ENCODE peak calls at places on chromosomes 5 and 9, in ten cellular contexts. One of them, this sample, is unnamed.

GRCh38 chr5:116766470-116766947 is 191.9 kb upstream of the SEMA6A start:
- DNase-seq in stomach: no peak
- DNase-seq in pancreas: no peak
- DNase-seq in PC-3: peak; percentile 32
- DNase-seq in CD4-positive, alpha-beta T cell: no peak
- DNase-seq in GM23248: peak; percentile 26
- DNase-seq in neural progenitor cell: no peak
- DNase-seq in right lobe of liver: no peak
- DNase-seq in CD8-positive, alpha-beta T cell: no peak
- DNase-seq in vagina: no peak
- DNase-seq in this sample: no peak

GRCh38 chr5:77266291-77266690 is 55.8 kb downstream of the PDE8B start:
- DNase-seq in stomach: no peak
- DNase-seq in pancreas: no peak
- DNase-seq in PC-3: peak; percentile 18
- DNase-seq in CD4-positive, alpha-beta T cell: no peak
- DNase-seq in GM23248: peak; percentile 61
- DNase-seq in neural progenitor cell: no peak
- DNase-seq in right lobe of liver: no peak
- DNase-seq in CD8-positive, alpha-beta T cell: no peak
- DNase-seq in vagina: no peak
- DNase-seq in this sample: no peak

GRCh38 chr5:95178046-95178651 is 106.7 kb downstream of the MCTP1 start:
- DNase-seq in stomach: no peak
- DNase-seq in pancreas: no peak
- DNase-seq in PC-3: peak; percentile 4
- DNase-seq in CD4-positive, alpha-beta T cell: no peak
- DNase-seq in GM23248: peak; percentile 3
- DNase-seq in neural progenitor cell: peak; percentile 94
- DNase-seq in right lobe of liver: no peak
- DNase-seq in CD8-positive, alpha-beta T cell: no peak
- DNase-seq in vagina: no peak
- DNase-seq in this sample: no peak

GRCh38 chr5:126124706-126125345 is 298.4 kb upstream of the GRAMD2B start:
- DNase-seq in stomach: no peak
- DNase-seq in pancreas: no peak
- DNase-seq in PC-3: peak; percentile 72
- DNase-seq in CD4-positive, alpha-beta T cell: no peak
- DNase-seq in GM23248: peak; percentile 83
- DNase-seq in neural progenitor cell: no peak
- DNase-seq in right lobe of liver: no peak
- DNase-seq in CD8-positive, alpha-beta T cell: no peak
- DNase-seq in vagina: no peak
- DNase-seq in this sample: no peak

GRCh38 chr5:68953151-68953884 is 140.5 kb upstream of the SLC30A5 start:
- DNase-seq in stomach: no peak
- DNase-seq in pancreas: no peak
- DNase-seq in PC-3: no peak
- DNase-seq in CD4-positive, alpha-beta T cell: no peak
- DNase-seq in GM23248: no peak
- DNase-seq in neural progenitor cell: no peak
- DNase-seq in right lobe of liver: no peak
- DNase-seq in CD8-positive, alpha-beta T cell: no peak
- DNase-seq in vagina: no peak
- DNase-seq in this sample: no peak

GRCh38 chr5:141705503-141705902 is 23.5 kb upstream of the ARAP3 start:
- DNase-seq in stomach: no peak
- DNase-seq in pancreas: no peak
- DNase-seq in PC-3: no peak
- DNase-seq in CD4-positive, alpha-beta T cell: no peak
- DNase-seq in GM23248: no peak
- DNase-seq in neural progenitor cell: no peak
- DNase-seq in right lobe of liver: no peak
- DNase-seq in CD8-positive, alpha-beta T cell: no peak
- DNase-seq in vagina: no peak
- DNase-seq in this sample: no peak

GRCh38 chr5:164000819-164001218 is 495.4 kb downstream of the MAT2B start:
- DNase-seq in stomach: no peak
- DNase-seq in pancreas: no peak
- DNase-seq in PC-3: no peak
- DNase-seq in CD4-positive, alpha-beta T cell: no peak
- DNase-seq in GM23248: no peak
- DNase-seq in neural progenitor cell: no peak
- DNase-seq in right lobe of liver: no peak
- DNase-seq in CD8-positive, alpha-beta T cell: no peak
- DNase-seq in vagina: no peak
- DNase-seq in this sample: no peak

GRCh38 chr9:114824130-114824529 is 18.3 kb upstream of the TNFSF15 start:
- DNase-seq in stomach: no peak
- DNase-seq in pancreas: no peak
- DNase-seq in PC-3: no peak
- DNase-seq in CD4-positive, alpha-beta T cell: no peak
- DNase-seq in GM23248: peak; percentile 65
- DNase-seq in neural progenitor cell: no peak
- DNase-seq in right lobe of liver: no peak
- DNase-seq in CD8-positive, alpha-beta T cell: no peak
- DNase-seq in vagina: no peak
- DNase-seq in this sample: no peak

GRCh38 chr9:122350577-122351355 is 20.1 kb upstream of the PTGS1 start:
- DNase-seq in stomach: peak; percentile 84
- DNase-seq in pancreas: peak; percentile 82
- DNase-seq in PC-3: peak; percentile 75
- DNase-seq in CD4-positive, alpha-beta T cell: peak; percentile 70
- DNase-seq in GM23248: peak; percentile 81
- DNase-seq in neural progenitor cell: peak; percentile 85
- DNase-seq in right lobe of liver: peak; percentile 82
- DNase-seq in CD8-positive, alpha-beta T cell: peak; percentile 58
- DNase-seq in vagina: no peak
- DNase-seq in this sample: peak; percentile 85

GRCh38 chr5:139847790-139848507 is 52.3 kb downstream of the PSD2 start:
- DNase-seq in stomach: peak; percentile 67
- DNase-seq in pancreas: peak; percentile 67
- DNase-seq in PC-3: no peak
- DNase-seq in CD4-positive, alpha-beta T cell: peak; percentile 82
- DNase-seq in GM23248: peak; percentile 68
- DNase-seq in neural progenitor cell: peak; percentile 89
- DNase-seq in right lobe of liver: no peak
- DNase-seq in CD8-positive, alpha-beta T cell: peak; percentile 66
- DNase-seq in vagina: no peak
- DNase-seq in this sample: peak; percentile 63

GRCh38 chr5:72623936-72624335 is 116.7 kb upstream of the ZNF366 start:
- DNase-seq in stomach: no peak
- DNase-seq in pancreas: no peak
- DNase-seq in PC-3: no peak
- DNase-seq in CD4-positive, alpha-beta T cell: no peak
- DNase-seq in GM23248: peak; percentile 12
- DNase-seq in neural progenitor cell: no peak
- DNase-seq in right lobe of liver: no peak
- DNase-seq in CD8-positive, alpha-beta T cell: no peak
- DNase-seq in vagina: no peak
- DNase-seq in this sample: no peak

GRCh38 chr9:134382733-134383132 is 56.5 kb downstream of the RXRA start:
- DNase-seq in stomach: no peak
- DNase-seq in pancreas: no peak
- DNase-seq in PC-3: no peak
- DNase-seq in CD4-positive, alpha-beta T cell: no peak
- DNase-seq in GM23248: no peak
- DNase-seq in neural progenitor cell: no peak
- DNase-seq in right lobe of liver: peak; percentile 88
- DNase-seq in CD8-positive, alpha-beta T cell: no peak
- DNase-seq in vagina: no peak
- DNase-seq in this sample: peak; percentile 84

GRCh38 chr5:22901885-22902284 is 48.7 kb upstream of the CDH12 start:
- DNase-seq in stomach: no peak
- DNase-seq in pancreas: no peak
- DNase-seq in PC-3: no peak
- DNase-seq in CD4-positive, alpha-beta T cell: no peak
- DNase-seq in GM23248: no peak
- DNase-seq in neural progenitor cell: no peak
- DNase-seq in right lobe of liver: no peak
- DNase-seq in CD8-positive, alpha-beta T cell: no peak
- DNase-seq in vagina: no peak
- DNase-seq in this sample: no peak

GRCh38 chr9:40914772-40915659 is 213.5 kb downstream of the FOXD4L6 start:
- DNase-seq in stomach: no peak
- DNase-seq in pancreas: no peak
- DNase-seq in PC-3: no peak
- DNase-seq in CD4-positive, alpha-beta T cell: no peak
- DNase-seq in GM23248: no peak
- DNase-seq in neural progenitor cell: no peak
- DNase-seq in right lobe of liver: no peak
- DNase-seq in CD8-positive, alpha-beta T cell: no peak
- DNase-seq in vagina: peak; percentile 94
- DNase-seq in this sample: no peak

GRCh38 chr9:40913928-40914673 is 214.4 kb downstream of the FOXD4L6 start:
- DNase-seq in stomach: no peak
- DNase-seq in pancreas: no peak
- DNase-seq in PC-3: no peak
- DNase-seq in CD4-positive, alpha-beta T cell: no peak
- DNase-seq in GM23248: no peak
- DNase-seq in neural progenitor cell: no peak
- DNase-seq in right lobe of liver: no peak
- DNase-seq in CD8-positive, alpha-beta T cell: no peak
- DNase-seq in vagina: peak; percentile 96
- DNase-seq in this sample: no peak

GRCh38 chr9:40911647-40912046 is 216.8 kb downstream of the FOXD4L6 start:
- DNase-seq in stomach: no peak
- DNase-seq in pancreas: no peak
- DNase-seq in PC-3: no peak
- DNase-seq in CD4-positive, alpha-beta T cell: no peak
- DNase-seq in GM23248: no peak
- DNase-seq in neural progenitor cell: no peak
- DNase-seq in right lobe of liver: no peak
- DNase-seq in CD8-positive, alpha-beta T cell: no peak
- DNase-seq in vagina: no peak
- DNase-seq in this sample: no peak

GRCh38 chr9:40909821-40910220 is 218.7 kb downstream of the FOXD4L6 start:
- DNase-seq in stomach: no peak
- DNase-seq in pancreas: no peak
- DNase-seq in PC-3: no peak
- DNase-seq in CD4-positive, alpha-beta T cell: no peak
- DNase-seq in GM23248: no peak
- DNase-seq in neural progenitor cell: no peak
- DNase-seq in right lobe of liver: no peak
- DNase-seq in CD8-positive, alpha-beta T cell: no peak
- DNase-seq in vagina: peak; percentile 70
- DNase-seq in this sample: no peak

DNA sequence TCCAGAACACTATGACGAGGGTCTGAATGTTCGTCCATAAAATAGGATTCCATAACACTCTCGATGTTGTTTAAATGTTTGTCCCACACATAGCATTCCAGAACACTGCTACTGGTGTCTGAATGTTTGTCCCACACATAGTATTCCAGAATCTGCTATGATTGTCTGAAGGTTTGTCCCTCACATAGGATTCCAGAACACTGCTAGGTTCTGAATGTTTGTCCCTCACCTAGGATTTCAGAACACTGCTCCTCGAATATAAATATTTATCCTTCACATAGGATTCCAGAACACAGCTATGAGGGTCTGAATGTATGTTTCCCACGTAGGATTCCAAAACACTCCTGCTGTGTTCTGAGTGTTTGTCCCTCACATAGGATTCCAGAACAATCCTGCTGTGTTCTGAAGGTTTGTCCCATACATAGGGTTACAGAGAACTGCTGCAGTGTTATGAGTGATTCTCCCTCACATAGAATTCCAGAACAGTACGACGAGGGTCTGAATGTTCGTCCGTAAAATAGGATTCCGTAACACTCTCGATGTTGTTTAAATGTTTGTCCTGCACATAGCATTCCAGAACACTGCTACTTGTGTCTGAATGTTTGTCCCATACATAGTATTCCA is 215.3 kb downstream of the FOXD4L6 start:
- DNase-seq in stomach: no peak
- DNase-seq in pancreas: no peak
- DNase-seq in PC-3: no peak
- DNase-seq in CD4-positive, alpha-beta T cell: no peak
- DNase-seq in GM23248: no peak
- DNase-seq in neural progenitor cell: no peak
- DNase-seq in right lobe of liver: no peak
- DNase-seq in CD8-positive, alpha-beta T cell: no peak
- DNase-seq in vagina: no peak
- DNase-seq in this sample: no peak
- H3K9me3 ChIP-seq in stomach: peaks cover 94% of the 10 kb centered on the region
- H3K9me3 ChIP-seq in pancreas: peaks cover 5% of the 10 kb centered on the region
- H3K9me3 ChIP-seq in PC-3: no peaks in the 10 kb centered on the region
- H3K9me3 ChIP-seq in CD4-positive, alpha-beta T cell: peaks cover 76% of the 10 kb centered on the region
- H3K9me3 ChIP-seq in GM23248: peaks cover 4% of the 10 kb centered on the region
- H3K9me3 ChIP-seq in neural progenitor cell: peaks cover 53% of the 10 kb centered on the region
- H3K9me3 ChIP-seq in right lobe of liver: peaks cover 7% of the 10 kb centered on the region
- H3K9me3 ChIP-seq in CD8-positive, alpha-beta T cell: peaks cover 64% of the 10 kb centered on the region
- H3K9me3 ChIP-seq in vagina: peaks cover 76% of the 10 kb centered on the region
- H3K9me3 ChIP-seq in this sample: peaks cover 90% of the 10 kb centered on the region

GRCh38 chr5:179453616-179454015 is 96.7 kb upstream of the RUFY1 start:
- DNase-seq in stomach: no peak
- DNase-seq in pancreas: no peak
- DNase-seq in PC-3: no peak
- DNase-seq in CD4-positive, alpha-beta T cell: no peak
- DNase-seq in GM23248: no peak
- DNase-seq in neural progenitor cell: no peak
- DNase-seq in right lobe of liver: no peak
- DNase-seq in CD8-positive, alpha-beta T cell: no peak
- DNase-seq in vagina: no peak
- DNase-seq in this sample: no peak
- H3K9me3 ChIP-seq in stomach: no peaks in the 10 kb centered on the region
- H3K9me3 ChIP-seq in pancreas: no peaks in the 10 kb centered on the region
- H3K9me3 ChIP-seq in PC-3: no peaks in the 10 kb centered on the region
- H3K9me3 ChIP-seq in CD4-positive, alpha-beta T cell: peaks cover 5% of the 10 kb centered on the region
- H3K9me3 ChIP-seq in GM23248: no peaks in the 10 kb centered on the region
- H3K9me3 ChIP-seq in neural progenitor cell: no peaks in the 10 kb centered on the region
- H3K9me3 ChIP-seq in right lobe of liver: no peaks in the 10 kb centered on the region
- H3K9me3 ChIP-seq in CD8-positive, alpha-beta T cell: no peaks in the 10 kb centered on the region
- H3K9me3 ChIP-seq in vagina: no peaks in the 10 kb centered on the region
- H3K9me3 ChIP-seq in this sample: peaks cover 6% of the 10 kb centered on the region

DNA sequence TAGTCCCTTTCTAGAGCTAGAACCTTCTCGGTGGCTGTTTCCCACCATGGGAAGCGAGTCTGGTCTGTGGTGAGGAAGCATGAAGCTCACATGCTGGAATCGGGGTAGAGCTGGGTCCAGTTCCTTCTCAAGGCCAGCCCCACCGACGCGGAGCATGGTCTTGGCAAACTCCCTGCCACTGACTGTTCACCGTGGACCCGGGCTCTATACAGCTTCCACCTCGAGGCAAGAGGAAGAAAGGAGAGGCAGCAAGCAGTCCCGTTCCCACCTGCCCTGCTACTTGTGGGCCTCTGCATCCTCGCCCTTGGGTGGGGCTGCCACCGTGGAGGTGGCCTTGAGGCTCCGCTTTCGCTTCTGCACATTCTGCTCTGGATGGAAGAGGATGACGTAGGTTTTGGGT is 13.7 kb downstream of the GRM6 start:
- DNase-seq in stomach: no peak
- DNase-seq in pancreas: no peak
- DNase-seq in PC-3: no peak
- DNase-seq in CD4-positive, alpha-beta T cell: no peak
- DNase-seq in GM23248: no peak
- DNase-seq in neural progenitor cell: no peak
- DNase-seq in right lobe of liver: no peak
- DNase-seq in CD8-positive, alpha-beta T cell: no peak
- DNase-seq in vagina: no peak
- DNase-seq in this sample: no peak
- H3K9me3 ChIP-seq in stomach: peaks cover 88% of the 10 kb centered on the region
- H3K9me3 ChIP-seq in pancreas: no peaks in the 10 kb centered on the region
- H3K9me3 ChIP-seq in PC-3: peaks cover 22% of the 10 kb centered on the region
- H3K9me3 ChIP-seq in CD4-positive, alpha-beta T cell: peaks cover 22% of the 10 kb centered on the region
- H3K9me3 ChIP-seq in GM23248: peaks cover 4% of the 10 kb centered on the region
- H3K9me3 ChIP-seq in neural progenitor cell: peaks cover 7% of the 10 kb centered on the region
- H3K9me3 ChIP-seq in right lobe of liver: peaks cover 3% of the 10 kb centered on the region
- H3K9me3 ChIP-seq in CD8-positive, alpha-beta T cell: no peaks in the 10 kb centered on the region
- H3K9me3 ChIP-seq in vagina: peaks cover 49% of the 10 kb centered on the region
- H3K9me3 ChIP-seq in this sample: peaks cover 42% of the 10 kb centered on the region

GRCh38 chr5:178740181-178740557 is 9.7 kb upstream of the ZNF354A start:
- DNase-seq in stomach: no peak
- DNase-seq in pancreas: no peak
- DNase-seq in PC-3: peak; percentile 50
- DNase-seq in CD4-positive, alpha-beta T cell: no peak
- DNase-seq in GM23248: no peak
- DNase-seq in neural progenitor cell: no peak
- DNase-seq in right lobe of liver: no peak
- DNase-seq in CD8-positive, alpha-beta T cell: no peak
- DNase-seq in vagina: no peak
- DNase-seq in this sample: no peak
- H3K9me3 ChIP-seq in stomach: no peaks in the 10 kb centered on the region
- H3K9me3 ChIP-seq in pancreas: no peaks in the 10 kb centered on the region
- H3K9me3 ChIP-seq in PC-3: no peaks in the 10 kb centered on the region
- H3K9me3 ChIP-seq in CD4-positive, alpha-beta T cell: no peaks in the 10 kb centered on the region
- H3K9me3 ChIP-seq in GM23248: no peaks in the 10 kb centered on the region
- H3K9me3 ChIP-seq in neural progenitor cell: no peaks in the 10 kb centered on the region
- H3K9me3 ChIP-seq in right lobe of liver: no peaks in the 10 kb centered on the region
- H3K9me3 ChIP-seq in CD8-positive, alpha-beta T cell: no peaks in the 10 kb centered on the region
- H3K9me3 ChIP-seq in vagina: no peaks in the 10 kb centered on the region
- H3K9me3 ChIP-seq in this sample: no peaks in the 10 kb centered on the region